ENCODE peak calls at places on chromosomes 4 and X, in four cellular contexts. L, M, H and P are unnamed samples.

GRCh38 chrX:114344756-114345155 is 239.1 kb upstream of the HTR2C start:
- DNase-seq in L (no peak), M (peak), H (no peak), P (no peak)

GRCh38 chrX:20514358-20514757 is 247.6 kb upstream of the RPS6KA3 start:
- DNase-seq in L (no peak), M (no peak), H (no peak), P (no peak)

GRCh38 chr4:825969-826330 is at the start of gene CPLX1:
- DNase-seq in L (peak), M (no peak), H (peak), P (no peak)

GRCh38 chr4:68391451-68391850 is 41.6 kb upstream of the YTHDC1 start:
- DNase-seq in L (no peak), M (no peak), H (no peak), P (no peak)

GRCh38 chrX:155132110-155132509 is 60.8 kb downstream of the BRCC3 start:
- DNase-seq in L (no peak), M (no peak), H (no peak), P (no peak)

GRCh38 chrX:135625995-135626394 is 87.4 kb upstream of the CT45A1 start:
- DNase-seq in L (no peak), M (peak), H (no peak), P (no peak)

GRCh38 chr4:145823743-145824142 is 114.9 kb downstream of the ZNF827 start:
- DNase-seq in L (no peak), M (peak), H (no peak), P (no peak)

GRCh38 chr4:141028024-141028529 is 105.2 kb downstream of the RNF150 start:
- DNase-seq in L (no peak), M (peak), H (no peak), P (no peak)

GRCh38 chr4:168540086-168540864 is 43.4 kb downstream of the PALLD start:
- DNase-seq in L (no peak), M (no peak), H (no peak), P (no peak)

GRCh38 chr4:38323141-38323634 is 340.8 kb upstream of the KLF3 start:
- DNase-seq in L (no peak), M (no peak), H (no peak), P (no peak)

GRCh38 chr4:6134612-6135220 is 65.6 kb downstream of the JAKMIP1 start:
- DNase-seq in L (no peak), M (no peak), H (no peak), P (no peak)

GRCh38 chrX:131621650-131622049 is 77.8 kb downstream of the OR13H1 start:
- DNase-seq in L (no peak), M (no peak), H (no peak), P (no peak)

GRCh38 chrX:18252644-18253359 is 32.1 kb upstream of the BEND2 start:
- DNase-seq in L (no peak), M (no peak), H (no peak), P (no peak)

GRCh38 chr4:186104114-186104894 is at the start of gene FAM149A:
- DNase-seq in L (peak), M (no peak), H (no peak), P (no peak)

GRCh38 chrX:15790766-15791380 is 589 bp downstream of the ZRSR2 start:
- DNase-seq in L (no peak), M (no peak), H (no peak), P (no peak)

GRCh38 chr4:101730291-101731117 is 60.0 kb upstream of the BANK1 start:
- DNase-seq in L (peak), M (peak), H (no peak), P (peak)

GRCh38 chrX:112832481-112833095 is 8.0 kb downstream of the AMOT start:
- DNase-seq in L (no peak), M (no peak), H (no peak), P (peak)

GRCh38 chr4:124181045-124181444 is 531.5 kb downstream of the ANKRD50 start:
- DNase-seq in L (no peak), M (no peak), H (no peak), P (no peak)

GRCh38 chr4:8118531-8118930 is 40.1 kb downstream of the ABLIM2 start:
- DNase-seq in L (no peak), M (no peak), H (no peak), P (no peak)

GRCh38 chrX:10111364-10112148 is 45.2 kb upstream of the CLCN4 start:
- DNase-seq in L (no peak), M (no peak), H (no peak), P (no peak)